ENCODE peak calls at places on chromosomes 11 and 22, in eight cellular contexts. F is Peyer's patch, O is stomach, I is A549, B is fibroblast of mammary gland, V is hepatocyte, W is GM12865, H is tibial nerve. E is an unnamed sample.

GRCh38 chr11:2472428-2473186 is 27.8 kb downstream of the KCNQ1 start:
- DNase-seq in F (no peak), O (peak), I (no peak), B (no peak), V (no peak), W (no peak), H (no peak), E (no peak)

GRCh38 chr22:19524170-19525115 is at the start of gene CLDN5:
- DNase-seq in F (peak), O (no peak), I (no peak), B (no peak), V (no peak), W (no peak), H (no peak), E (no peak)

GRCh38 chr22:32700186-32700882 is 101.2 kb upstream of the TIMP3 start:
- DNase-seq in F (no peak), O (no peak), I (no peak), B (peak), V (no peak), W (no peak), H (no peak), E (peak)

GRCh38 chr11:74524501-74524900 is 31.0 kb upstream of the LIPT2 start:
- DNase-seq in F (no peak), O (no peak), I (no peak), B (no peak), V (no peak), W (no peak), H (no peak), E (no peak)

GRCh38 chr11:122679441-122679840 is 23.9 kb downstream of the UBASH3B start:
- DNase-seq in F (no peak), O (no peak), I (no peak), B (no peak), V (no peak), W (no peak), H (no peak), E (no peak)

GRCh38 chr11:74506823-74507222 is 13.3 kb upstream of the LIPT2 start:
- DNase-seq in F (no peak), O (no peak), I (no peak), B (peak), V (no peak), W (no peak), H (no peak), E (no peak)

GRCh38 chr22:28904211-28904808 is 20.9 kb downstream of the ZNRF3 start:
- DNase-seq in F (no peak), O (no peak), I (no peak), B (peak), V (peak), W (no peak), H (no peak), E (peak)

GRCh38 chr11:107856981-107857517 is 1.5 kb downstream of the SLC35F2 start:
- DNase-seq in F (peak), O (no peak), I (no peak), B (peak), V (no peak), W (no peak), H (no peak), E (no peak)

GRCh38 chr11:68946416-68947090 is 34.2 kb downstream of the MRGPRD start:
- DNase-seq in F (no peak), O (no peak), I (peak), B (peak), V (peak), W (no peak), H (peak), E (peak)

GRCh38 chr11:92782806-92783205 is 186.6 kb upstream of the MTNR1B start:
- DNase-seq in F (no peak), O (no peak), I (no peak), B (no peak), V (no peak), W (no peak), H (no peak), E (no peak)

GRCh38 chr11:7089328-7090251 is 792 bp downstream of the RBMXL2 start:
- DNase-seq in F (no peak), O (no peak), I (no peak), B (no peak), V (no peak), W (no peak), H (no peak), E (no peak)

GRCh38 chr11:121194731-121195596 is 93.9 kb downstream of the TECTA start:
- DNase-seq in F (peak), O (peak), I (peak), B (peak), V (peak), W (peak), H (peak), E (no peak)

GRCh38 chr11:65355776-65356393 is 1.3 kb downstream of the TIGD3 start:
- DNase-seq in F (peak), O (no peak), I (no peak), B (peak), V (no peak), W (no peak), H (no peak), E (no peak)

GRCh38 chr11:38060930-38061329 is 1462.9 kb upstream of the RAG2 start:
- DNase-seq in F (no peak), O (no peak), I (no peak), B (no peak), V (no peak), W (no peak), H (no peak), E (no peak)

GRCh38 chr11:67045314-67045713 is 11.3 kb upstream of the RHOD start:
- DNase-seq in F (no peak), O (no peak), I (peak), B (peak), V (no peak), W (peak), H (no peak), E (peak)

GRCh38 chr11:116073854-116074837 is 569.9 kb upstream of the CADM1 start:
- DNase-seq in F (peak), O (no peak), I (no peak), B (no peak), V (peak), W (peak), H (no peak), E (no peak)

GRCh38 chr22:42947211-42947990 is 67.5 kb downstream of the PACSIN2 start:
- DNase-seq in F (peak), O (peak), I (peak), B (no peak), V (no peak), W (no peak), H (no peak), E (no peak)

GRCh38 chr22:39724390-39724789 is 153.8 kb downstream of the CACNA1I start:
- DNase-seq in F (no peak), O (no peak), I (no peak), B (peak), V (no peak), W (peak), H (no peak), E (no peak)

GRCh38 chr22:20130319-20130718 is 1.3 kb upstream of the ZDHHC8 start:
- DNase-seq in F (no peak), O (no peak), I (no peak), B (no peak), V (no peak), W (no peak), H (no peak), E (no peak)

GRCh38 chr11:27864046-27865025 is 164.1 kb upstream of the BDNF start:
- DNase-seq in F (no peak), O (no peak), I (no peak), B (no peak), V (no peak), W (no peak), H (no peak), E (no peak)

GRCh38 chr22:39448205-39449054 is 8.4 kb upstream of the MGAT3 start:
- DNase-seq in F (peak), O (peak), I (no peak), B (no peak), V (peak), W (no peak), H (no peak), E (no peak)

GRCh38 chr11:112644410-112645131 is 316.6 kb upstream of the NCAM1 start:
- DNase-seq in F (no peak), O (no peak), I (no peak), B (no peak), V (no peak), W (peak), H (no peak), E (no peak)

GRCh38 chr22:46752911-46753310 is 9.5 kb upstream of the TBC1D22A start:
- DNase-seq in F (no peak), O (no peak), I (no peak), B (no peak), V (no peak), W (no peak), H (no peak), E (no peak)

GRCh38 chr22:28171713-28172112 is 252.7 kb upstream of the PITPNB start:
- DNase-seq in F (no peak), O (no peak), I (no peak), B (no peak), V (no peak), W (no peak), H (no peak), E (no peak)

GRCh38 chr11:93537022-93537421 is 6.2 kb downstream of the SMCO4 start:
- DNase-seq in F (no peak), O (peak), I (no peak), B (no peak), V (no peak), W (no peak), H (no peak), E (no peak)

GRCh38 chr11:12171921-12172320 is 61.5 kb downstream of the MICAL2 start:
- DNase-seq in F (no peak), O (no peak), I (no peak), B (no peak), V (no peak), W (no peak), H (no peak), E (no peak)

GRCh38 chr11:76770642-76771445 is 12.3 kb upstream of the TSKU start:
- DNase-seq in F (peak), O (peak), I (peak), B (peak), V (peak), W (peak), H (peak), E (peak)

GRCh38 chr11:121886005-121886739 is 229.8 kb downstream of the BLID start:
- DNase-seq in F (no peak), O (no peak), I (no peak), B (peak), V (no peak), W (no peak), H (peak), E (no peak)

GRCh38 chr11:105489431-105489830 is 120.4 kb upstream of the GRIA4 start:
- DNase-seq in F (no peak), O (no peak), I (no peak), B (no peak), V (peak), W (no peak), H (no peak), E (no peak)

GRCh38 chr11:112784323-112785073 is 176.7 kb upstream of the NCAM1 start:
- DNase-seq in F (no peak), O (no peak), I (no peak), B (peak), V (peak), W (no peak), H (peak), E (peak)

GRCh38 chr11:21625982-21626381 is 566.9 kb upstream of the ANO5 start:
- DNase-seq in F (no peak), O (no peak), I (no peak), B (no peak), V (no peak), W (no peak), H (peak), E (no peak)

GRCh38 chr11:34791725-34792124 is 124.5 kb downstream of the APIP start:
- DNase-seq in F (no peak), O (no peak), I (no peak), B (no peak), V (no peak), W (peak), H (no peak), E (no peak)

GRCh38 chr11:78560066-78560597 is 14.5 kb downstream of the NARS2 start:
- DNase-seq in F (no peak), O (no peak), I (no peak), B (no peak), V (no peak), W (peak), H (no peak), E (no peak)

GRCh38 chr11:78557236-78557635 is 17.4 kb downstream of the NARS2 start:
- DNase-seq in F (no peak), O (no peak), I (no peak), B (no peak), V (no peak), W (no peak), H (no peak), E (no peak)

GRCh38 chr11:78564037-78564888 is 10.4 kb downstream of the NARS2 start:
- DNase-seq in F (peak), O (no peak), I (peak), B (peak), V (peak), W (peak), H (peak), E (no peak)

GRCh38 chr11:78562398-78562797 is 12.3 kb downstream of the NARS2 start:
- DNase-seq in F (no peak), O (no peak), I (peak), B (peak), V (no peak), W (no peak), H (no peak), E (peak)

DNA sequence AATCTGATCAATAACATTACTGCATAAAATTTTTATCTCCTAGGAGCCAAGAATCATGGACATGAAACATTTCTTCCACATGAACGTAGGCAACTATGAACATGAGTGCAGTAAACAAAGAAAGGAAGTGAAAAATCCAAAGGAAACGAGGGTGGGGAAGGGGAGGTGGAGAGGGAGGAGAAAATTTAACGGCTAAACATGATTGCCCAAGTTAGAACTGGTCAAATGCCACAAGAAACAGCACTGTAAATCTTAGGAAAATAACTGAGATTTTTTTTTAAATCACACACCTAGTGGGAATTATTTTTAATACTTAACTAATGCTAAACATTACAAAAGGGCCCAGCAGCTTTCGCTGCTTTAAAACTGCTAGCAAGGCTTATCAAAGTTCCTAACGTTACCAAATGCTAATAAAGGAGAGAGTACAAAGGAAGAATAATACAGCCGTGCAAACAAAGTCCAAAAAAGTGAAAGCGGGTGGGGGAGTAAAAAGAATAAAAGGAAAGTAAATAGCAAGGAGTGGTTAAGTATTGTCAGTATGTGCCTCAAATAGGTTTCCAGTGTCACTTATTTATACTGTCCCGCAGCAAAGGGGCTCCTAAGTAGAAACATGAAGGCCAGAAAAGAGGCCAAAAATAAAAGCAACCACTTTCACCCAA is 13.7 kb downstream of the NARS2 start:
- DNase-seq in F (no peak), O (no peak), I (no peak), B (peak), V (no peak), W (no peak), H (no peak), E (no peak)
- H3K4me3 ChIP-seq in F (no peak), O (peak), I (no peak), B (no peak), V (no peak), W (no peak), H (no peak), E (no peak)

DNA sequence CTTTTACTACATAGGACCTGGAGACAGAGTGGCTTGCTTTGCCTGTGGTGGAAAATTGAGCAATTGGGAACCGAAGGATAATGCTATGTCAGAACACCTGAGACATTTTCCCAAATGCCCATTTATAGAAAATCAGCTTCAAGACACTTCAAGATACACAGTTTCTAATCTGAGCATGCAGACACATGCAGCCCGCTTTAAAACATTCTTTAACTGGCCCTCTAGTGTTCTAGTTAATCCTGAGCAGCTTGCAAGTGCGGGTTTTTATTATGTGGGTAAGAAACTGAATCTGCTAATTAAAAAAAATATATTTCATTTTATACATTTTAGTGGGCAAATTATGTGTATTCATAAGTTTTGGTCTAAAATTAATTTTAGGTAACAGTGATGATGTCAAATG is 7.8 kb downstream of the BIRC3 start:
- DNase-seq in F (no peak), O (no peak), I (no peak), B (no peak), V (no peak), W (peak), H (no peak), E (no peak)
- TF ChIP-seq CTCF in F (no peak), O (no peak), I (peak), B (no peak), V (no peak), W (no peak), H (no peak), E (no peak)

GRCh38 chr11:85180528-85180927 is 446.6 kb downstream of the DLG2 start:
- DNase-seq in F (no peak), O (no peak), I (no peak), B (no peak), V (no peak), W (no peak), H (no peak), E (no peak)

GRCh38 chr11:85187992-85188391 is 439.2 kb downstream of the DLG2 start:
- DNase-seq in F (no peak), O (no peak), I (no peak), B (no peak), V (no peak), W (no peak), H (no peak), E (no peak)

DNA sequence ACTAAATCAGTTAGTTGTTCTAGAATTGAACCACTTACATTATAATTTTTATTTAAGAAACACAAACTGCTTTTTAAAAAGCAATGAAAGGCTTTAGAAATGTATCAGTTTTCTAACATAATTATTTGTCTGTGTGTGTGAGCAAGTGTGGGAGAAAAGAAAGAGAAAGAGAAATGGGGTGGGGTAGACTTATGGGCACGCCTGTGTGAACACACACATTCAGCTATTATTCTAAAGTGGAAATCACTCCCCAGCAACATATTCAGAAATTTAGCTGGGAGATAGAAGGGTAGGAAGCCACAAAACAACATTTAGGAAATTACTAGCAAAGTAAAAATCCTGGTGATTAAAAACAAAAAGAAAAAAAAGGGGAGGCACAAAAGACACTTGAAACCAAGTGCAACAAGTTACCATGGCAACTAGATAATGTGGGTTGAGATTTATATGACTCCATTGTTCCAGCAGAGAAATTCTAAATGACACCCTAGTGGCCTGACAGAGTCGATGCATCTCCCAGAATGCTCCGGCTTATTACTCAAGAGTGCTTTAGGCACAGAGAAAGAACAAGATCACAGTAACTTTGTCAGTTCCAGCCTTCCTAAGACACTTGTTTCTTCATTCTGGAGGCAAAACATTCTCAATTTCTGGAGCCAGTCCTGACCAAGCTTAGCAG is 444.6 kb downstream of the DLG2 start:
- DNase-seq in F (no peak), O (no peak), I (peak), B (peak), V (peak), W (peak), H (no peak), E (peak)
- H3K4me3 ChIP-seq in F (no peak), O (no peak), I (no peak), B (no peak), V (no peak), W (no peak), H (no peak), E (no peak)

GRCh38 chr11:80724366-80724765 is 1283.5 kb upstream of the TENM4 start:
- DNase-seq in F (no peak), O (no peak), I (no peak), B (no peak), V (no peak), W (no peak), H (no peak), E (no peak)

GRCh38 chr11:80726236-80726635 is 1285.4 kb upstream of the TENM4 start:
- DNase-seq in F (no peak), O (no peak), I (no peak), B (no peak), V (no peak), W (no peak), H (no peak), E (no peak)

GRCh38 chr11:80722616-80723015 is 1281.8 kb upstream of the TENM4 start:
- DNase-seq in F (no peak), O (no peak), I (no peak), B (peak), V (peak), W (no peak), H (no peak), E (no peak)

DNA sequence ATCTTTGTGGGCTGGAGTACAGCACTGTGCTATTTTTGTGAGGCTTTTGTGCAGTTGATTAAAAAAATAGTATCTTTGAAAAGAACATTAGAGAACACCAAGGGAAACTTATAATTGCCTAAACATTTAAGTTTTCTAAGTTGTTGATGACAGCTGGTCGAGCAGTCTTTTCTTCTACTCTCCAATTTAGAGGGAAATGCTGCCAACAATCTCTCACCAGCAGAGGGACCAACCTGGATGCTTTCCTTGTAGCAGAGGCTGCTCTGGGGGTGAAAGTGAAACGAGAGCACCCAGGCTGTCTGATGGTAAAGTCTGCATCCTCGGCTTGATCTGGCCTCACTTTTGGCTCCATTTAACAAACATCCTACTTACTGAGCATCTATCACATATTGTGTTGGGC is 1286.5 kb upstream of the TENM4 start:
- DNase-seq in F (peak), O (no peak), I (no peak), B (peak), V (peak), W (peak), H (no peak), E (no peak)
- TF ChIP-seq CTCF in F (no peak), O (no peak), I (no peak), B (peak), V (peak), W (peak), H (no peak), E (peak)

DNA sequence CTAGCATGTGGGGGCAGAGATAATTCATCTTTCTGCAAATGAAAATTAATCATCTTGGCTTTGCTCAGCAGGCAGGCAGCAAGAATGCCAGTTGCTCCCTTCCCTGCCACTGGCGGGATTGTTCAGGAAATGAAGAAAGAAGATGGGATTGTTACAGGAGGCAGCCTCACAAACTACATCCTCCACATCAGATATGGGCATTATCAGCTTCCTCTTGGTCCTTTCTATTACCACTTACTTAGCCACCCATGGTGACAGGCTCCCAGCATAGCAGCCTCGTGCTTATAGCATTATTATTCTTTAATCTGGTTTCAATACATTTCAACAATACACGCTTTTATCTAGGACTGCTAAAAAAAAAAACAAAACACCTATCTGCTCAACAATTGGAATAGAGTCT is 461.6 kb upstream of the ISX start:
- DNase-seq in F (no peak), O (no peak), I (no peak), B (no peak), V (no peak), W (no peak), H (no peak), E (no peak)
- H3K4me3 ChIP-seq in F (no peak), O (no peak), I (no peak), B (no peak), V (no peak), W (no peak), H (no peak), E (no peak)

E was measured in retinal pigment epithelial cell.